ENCODE peak calls at places on chromosomes 13 and 19, in five cellular contexts. One of them, this sample, is unnamed.

GRCh38 chr19:14317157-14317556 is 64.1 kb upstream of the ADGRE5 start:
- DNase-seq in H1: no peak
- DNase-seq in mesenchymal stem cell: no peak
- DNase-seq in trophoblast cell: no peak
- DNase-seq in IMR-90: no peak
- DNase-seq in this sample: no peak

GRCh38 chr19:48873476-48874308 is 1.5 kb downstream of the PPP1R15A start:
- DNase-seq in IMR-90: no peak
- DNase-seq in trophoblast cell: peak; percentile 20
- DNase-seq in mesenchymal stem cell: peak; percentile 43
- DNase-seq in H1: no peak
- DNase-seq in this sample: no peak

GRCh38 chr19:52991484-52991883 is 22.2 kb upstream of the ERVV-1 start:
- DNase-seq in trophoblast cell: peak; percentile 84
- DNase-seq in mesenchymal stem cell: peak; percentile 47
- DNase-seq in H1: no peak
- DNase-seq in IMR-90: peak; percentile 37
- DNase-seq in this sample: no peak

GRCh38 chr19:54662730-54663129 is at the start of gene LILRB4:
- DNase-seq in mesenchymal stem cell: no peak
- DNase-seq in IMR-90: no peak
- DNase-seq in trophoblast cell: peak; percentile 17
- DNase-seq in H1: no peak
- DNase-seq in this sample: no peak

GRCh38 chr19:14558370-14559066 is 13.3 kb downstream of the NDUFB7 start:
- DNase-seq in mesenchymal stem cell: no peak
- DNase-seq in IMR-90: no peak
- DNase-seq in trophoblast cell: no peak
- DNase-seq in H1: no peak
- DNase-seq in this sample: no peak

GRCh38 chr13:101875091-101875490 is 422.6 kb downstream of the ITGBL1 start:
- DNase-seq in trophoblast cell: no peak
- DNase-seq in IMR-90: no peak
- DNase-seq in H1: no peak
- DNase-seq in mesenchymal stem cell: no peak
- DNase-seq in this sample: no peak

GRCh38 chr13:48241651-48242050 is 8.6 kb downstream of the ITM2B start:
- DNase-seq in IMR-90: no peak
- DNase-seq in trophoblast cell: no peak
- DNase-seq in H1: no peak
- DNase-seq in mesenchymal stem cell: no peak
- DNase-seq in this sample: no peak

GRCh38 chr13:28145049-28145448 is 6.7 kb downstream of the PAN3 start:
- DNase-seq in H1: no peak
- DNase-seq in trophoblast cell: no peak
- DNase-seq in mesenchymal stem cell: no peak
- DNase-seq in IMR-90: no peak
- DNase-seq in this sample: no peak

GRCh38 chr19:10835089-10835753 is 791 bp downstream of the TMED1 start:
- DNase-seq in trophoblast cell: peak; percentile 100
- DNase-seq in H1: no peak
- DNase-seq in mesenchymal stem cell: no peak
- DNase-seq in IMR-90: no peak
- DNase-seq in this sample: no peak

DNA sequence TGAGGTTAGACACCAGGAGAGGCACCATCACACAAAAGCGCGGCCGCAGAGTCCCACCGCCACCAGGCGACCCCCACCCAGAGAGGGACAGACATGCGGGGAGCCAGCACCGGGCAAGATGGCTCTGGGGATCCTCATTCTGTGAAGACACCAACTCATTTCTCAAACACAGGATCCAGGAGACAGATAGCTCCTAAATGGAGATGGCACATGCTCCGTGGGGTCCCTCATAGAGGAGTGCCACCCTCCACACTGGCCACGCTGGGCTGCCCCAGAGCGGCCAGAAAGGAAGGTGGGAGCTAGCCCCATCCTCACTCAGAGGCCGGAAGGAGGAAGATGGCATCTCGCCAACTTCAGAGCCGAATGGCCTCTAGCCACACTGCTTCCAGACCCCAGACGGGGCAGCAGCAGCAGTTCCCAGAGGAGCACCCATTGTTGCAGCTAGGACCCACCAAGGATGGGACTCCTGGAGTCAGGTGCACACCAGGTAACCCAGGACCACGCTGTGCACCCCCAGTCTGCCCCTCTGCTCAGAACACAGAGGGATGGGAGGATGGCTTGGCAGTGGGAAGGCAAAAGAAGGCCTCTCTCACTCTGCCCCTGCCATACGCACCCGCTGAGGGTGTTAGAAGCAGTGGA is 78.6 kb downstream of the ZIC5 start:
- DNase-seq in mesenchymal stem cell: no peak
- DNase-seq in IMR-90: no peak
- DNase-seq in trophoblast cell: no peak
- DNase-seq in H1: no peak
- DNase-seq in this sample: no peak
- H4K91ac ChIP-seq in mesenchymal stem cell: peak overlapping the region; percentile 41
- H4K91ac ChIP-seq in IMR-90: no peak overlapping the region
- H4K91ac ChIP-seq in trophoblast cell: no peak overlapping the region
- H4K91ac ChIP-seq in H1: peak overlapping the region; percentile 95
- H4K91ac ChIP-seq in this sample: no peak overlapping the region

DNA sequence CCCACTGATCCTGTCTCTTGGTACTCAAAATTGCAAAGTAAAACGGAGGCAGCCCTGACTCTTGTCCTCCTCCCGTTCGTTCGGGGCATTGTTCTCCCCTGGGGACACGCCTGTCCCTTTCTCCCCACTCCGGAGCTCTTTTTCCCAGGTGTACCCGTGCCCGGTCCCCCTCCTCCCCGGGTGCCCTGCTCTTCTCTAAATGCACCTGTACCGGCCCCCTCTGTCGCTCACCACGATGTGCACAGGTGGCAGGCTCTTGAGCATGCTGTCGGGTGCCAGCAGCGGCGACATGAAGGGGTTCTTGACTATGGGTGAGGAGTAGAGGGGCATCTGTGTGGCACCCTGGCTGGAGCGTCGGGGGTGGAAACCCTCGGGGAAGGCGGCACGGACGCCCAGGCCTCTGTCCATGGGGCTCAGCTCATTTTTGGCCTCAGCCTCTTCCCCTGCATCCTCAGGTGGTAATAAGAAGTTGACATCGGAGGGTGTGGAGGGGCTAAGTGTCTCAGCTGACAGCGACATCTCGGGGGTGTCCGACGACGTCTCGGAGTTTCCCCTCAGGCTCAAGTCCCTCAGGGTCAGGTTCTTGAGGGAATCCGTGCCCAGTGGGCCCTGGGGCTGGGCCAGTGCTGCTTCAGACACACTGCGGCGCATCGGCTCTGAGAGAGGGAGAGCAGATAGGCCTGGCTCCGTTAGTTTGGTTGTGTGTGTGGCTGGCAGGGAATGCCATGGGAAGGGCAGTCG is 12.4 kb upstream of the CNFN start:
- DNase-seq in mesenchymal stem cell: no peak
- DNase-seq in IMR-90: no peak
- DNase-seq in trophoblast cell: no peak
- DNase-seq in H1: no peak
- DNase-seq in this sample: no peak
- H3K4me3 ChIP-seq in mesenchymal stem cell: peak overlapping the region; percentile 79
- H3K4me3 ChIP-seq in IMR-90: no peak overlapping the region
- H3K4me3 ChIP-seq in trophoblast cell: no peak overlapping the region
- H3K4me3 ChIP-seq in H1: peak overlapping the region; percentile 90
- H3K4me3 ChIP-seq in this sample: peak overlapping the region; percentile 65

GRCh38 chr19:45508931-45509691 is 1.8 kb downstream of the VASP start:
- DNase-seq in H1: no peak
- DNase-seq in trophoblast cell: peak; percentile 77
- DNase-seq in mesenchymal stem cell: peak; percentile 80
- DNase-seq in IMR-90: peak; percentile 66
- DNase-seq in this sample: peak; percentile 37

GRCh38 chr19:45511074-45511473 is 3.8 kb downstream of the VASP start:
- DNase-seq in H1: no peak
- DNase-seq in IMR-90: no peak
- DNase-seq in mesenchymal stem cell: no peak
- DNase-seq in trophoblast cell: no peak
- DNase-seq in this sample: no peak

GRCh38 chr19:45507864-45508680 is 793 bp downstream of the VASP start:
- DNase-seq in mesenchymal stem cell: peak; percentile 28
- DNase-seq in IMR-90: no peak
- DNase-seq in trophoblast cell: peak; percentile 86
- DNase-seq in H1: no peak
- DNase-seq in this sample: no peak

GRCh38 chr19:45508681-45508930 is 1.3 kb downstream of the VASP start:
- DNase-seq in trophoblast cell: no peak
- DNase-seq in H1: no peak
- DNase-seq in mesenchymal stem cell: peak; percentile 46
- DNase-seq in IMR-90: no peak
- DNase-seq in this sample: no peak

DNA sequence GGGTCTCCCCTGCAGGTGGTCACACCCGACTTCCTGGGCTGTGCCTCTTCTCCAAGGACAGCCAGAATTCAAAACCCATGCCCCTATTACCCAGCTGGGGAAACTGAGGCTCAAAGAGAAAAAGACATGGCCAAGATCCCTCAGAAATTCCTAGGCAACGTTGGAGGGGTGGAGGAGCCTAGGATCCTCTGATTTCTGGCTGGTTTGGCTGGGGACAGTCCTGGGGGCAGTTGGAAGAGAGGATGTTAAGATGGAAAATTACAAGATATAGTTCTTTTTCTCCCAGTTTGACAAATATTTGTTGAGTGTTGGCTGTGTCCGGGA is 2.4 kb downstream of the VASP start:
- DNase-seq in IMR-90: no peak
- DNase-seq in mesenchymal stem cell: peak; percentile 23
- DNase-seq in H1: no peak
- DNase-seq in trophoblast cell: no peak
- DNase-seq in this sample: no peak
- H2BK120ac ChIP-seq in IMR-90: peak overlapping the region; percentile 82
- H2BK120ac ChIP-seq in mesenchymal stem cell: peak overlapping the region; percentile 39
- H2BK120ac ChIP-seq in H1: no peak overlapping the region
- H2BK120ac ChIP-seq in trophoblast cell: peak overlapping the region; percentile 26
- H2BK120ac ChIP-seq in this sample: no peak overlapping the region

GRCh38 chr19:38684078-38684861 is 36.8 kb downstream of the ACTN4 start:
- DNase-seq in mesenchymal stem cell: peak; percentile 94
- DNase-seq in H1: no peak
- DNase-seq in IMR-90: peak; percentile 91
- DNase-seq in trophoblast cell: peak; percentile 87
- DNase-seq in this sample: no peak

GRCh38 chr19:38687837-38688378 is 40.5 kb downstream of the ACTN4 start:
- DNase-seq in trophoblast cell: no peak
- DNase-seq in H1: no peak
- DNase-seq in IMR-90: no peak
- DNase-seq in mesenchymal stem cell: no peak
- DNase-seq in this sample: no peak

GRCh38 chr19:38684862-38685665 is 37.6 kb downstream of the ACTN4 start:
- DNase-seq in IMR-90: no peak
- DNase-seq in trophoblast cell: no peak
- DNase-seq in H1: no peak
- DNase-seq in mesenchymal stem cell: no peak
- DNase-seq in this sample: no peak

GRCh38 chr19:38685666-38686529 is 38.4 kb downstream of the ACTN4 start:
- DNase-seq in IMR-90: peak; percentile 73
- DNase-seq in trophoblast cell: peak; percentile 58
- DNase-seq in H1: no peak
- DNase-seq in mesenchymal stem cell: peak; percentile 87
- DNase-seq in this sample: no peak

GRCh38 chr19:38686530-38686888 is 39.1 kb downstream of the ACTN4 start:
- DNase-seq in trophoblast cell: no peak
- DNase-seq in H1: no peak
- DNase-seq in mesenchymal stem cell: no peak
- DNase-seq in IMR-90: no peak
- DNase-seq in this sample: no peak
- H4K91ac ChIP-seq in trophoblast cell: peak overlapping the region; percentile 100
- H4K91ac ChIP-seq in H1: peak overlapping the region; percentile 91
- H4K91ac ChIP-seq in mesenchymal stem cell: peak overlapping the region; percentile 75
- H4K91ac ChIP-seq in IMR-90: peak overlapping the region; percentile 27
- H4K91ac ChIP-seq in this sample: no peak overlapping the region

GRCh38 chr19:45676851-45677263 is 8.8 kb downstream of the GIPR start:
- DNase-seq in H1: no peak
- DNase-seq in mesenchymal stem cell: no peak
- DNase-seq in trophoblast cell: peak; percentile 10
- DNase-seq in IMR-90: no peak
- DNase-seq in this sample: no peak

GRCh38 chr19:45668342-45668871 is 386 bp downstream of the GIPR start:
- DNase-seq in mesenchymal stem cell: no peak
- DNase-seq in H1: no peak
- DNase-seq in trophoblast cell: peak; percentile 46
- DNase-seq in IMR-90: no peak
- DNase-seq in this sample: no peak

GRCh38 chr19:45667620-45668341 is at the start of gene GIPR:
- DNase-seq in trophoblast cell: peak; percentile 86
- DNase-seq in H1: no peak
- DNase-seq in IMR-90: peak; percentile 38
- DNase-seq in mesenchymal stem cell: peak; percentile 68
- DNase-seq in this sample: no peak

DNA sequence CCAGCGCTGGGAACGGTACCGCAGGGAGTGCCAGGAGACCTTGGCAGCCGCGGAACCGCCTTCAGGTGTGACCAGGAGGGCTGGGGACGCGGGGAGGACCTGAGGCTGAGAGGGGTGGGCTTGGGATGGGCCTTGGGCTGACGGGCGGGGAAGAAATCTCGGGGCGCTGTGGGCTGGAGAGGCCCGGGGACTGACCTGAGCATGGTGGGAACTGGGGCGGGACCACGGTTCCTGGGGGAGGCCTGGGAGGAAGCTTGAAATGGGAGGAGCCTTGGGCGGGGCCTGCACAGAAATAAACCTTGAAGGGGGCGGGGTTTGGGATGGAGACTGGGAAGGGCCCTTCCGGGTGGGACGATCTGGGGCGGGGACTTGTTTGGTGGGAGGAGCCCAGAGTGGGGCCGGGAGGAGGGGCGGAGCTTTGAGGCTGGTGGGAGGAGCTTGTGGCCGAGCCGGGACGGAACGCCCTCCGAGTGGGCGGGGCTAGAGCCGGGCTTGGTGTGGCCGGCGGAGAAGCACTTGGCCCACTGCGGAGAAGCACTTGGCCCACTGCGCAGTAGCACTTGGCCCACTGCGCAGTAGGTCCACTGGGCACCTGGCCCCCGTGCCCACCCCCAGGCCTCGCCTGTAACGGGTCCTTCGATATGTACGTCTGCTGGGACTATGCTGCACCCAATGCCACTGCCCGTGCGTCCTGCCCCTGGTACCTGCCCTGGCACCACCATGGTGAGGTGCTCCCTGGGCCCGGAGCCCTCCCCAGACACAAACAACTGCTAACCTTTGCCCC is 2.8 kb downstream of the GIPR start:
- DNase-seq in trophoblast cell: peak; percentile 90
- DNase-seq in mesenchymal stem cell: peak; percentile 88
- DNase-seq in IMR-90: peak; percentile 72
- DNase-seq in H1: peak; percentile 93
- DNase-seq in this sample: peak; percentile 76
- H3K4me3 ChIP-seq in trophoblast cell: no peak overlapping the region
- H3K4me3 ChIP-seq in mesenchymal stem cell: no peak overlapping the region
- H3K4me3 ChIP-seq in IMR-90: no peak overlapping the region
- H3K4me3 ChIP-seq in H1: peak overlapping the region; percentile 69
- H3K4me3 ChIP-seq in this sample: peak overlapping the region; percentile 75

GRCh38 chr19:42472402-42473147 is 29.8 kb upstream of the CXCL17 start:
- DNase-seq in IMR-90: no peak
- DNase-seq in H1: no peak
- DNase-seq in mesenchymal stem cell: no peak
- DNase-seq in trophoblast cell: no peak
- DNase-seq in this sample: no peak
- H2BK120ac ChIP-seq in IMR-90: no peak overlapping the region
- H2BK120ac ChIP-seq in H1: peak overlapping the region; percentile 99
- H2BK120ac ChIP-seq in mesenchymal stem cell: no peak overlapping the region
- H2BK120ac ChIP-seq in trophoblast cell: no peak overlapping the region
- H2BK120ac ChIP-seq in this sample: no peak overlapping the region

This sample was measured in neuronal stem cell.